ENCODE peak calls at places on chromosomes 2 and 18, in four cellular contexts. T, Q, E and I are unnamed samples.

GRCh38 chr2:107525420-107525819 is 301.3 kb upstream of the RGPD4 start:
- DNase-seq in T (no peak), Q (no peak), E (peak), I (no peak)

GRCh38 chr2:62398295-62398855 is 107.6 kb downstream of the TMEM17 start:
- DNase-seq in T (no peak), Q (no peak), E (no peak), I (no peak)

GRCh38 chr2:119826370-119826961 is 66.7 kb downstream of the PTPN4 start:
- DNase-seq in T (no peak), Q (no peak), E (peak), I (no peak)

GRCh38 chr18:6747646-6748045 is 18.1 kb downstream of the ARHGAP28 start:
- DNase-seq in T (no peak), Q (no peak), E (peak), I (peak)

GRCh38 chr2:217695033-217695520 is 307.7 kb downstream of the TNS1 start:
- DNase-seq in T (peak), Q (no peak), E (peak), I (no peak)

GRCh38 chr2:148048475-148049221 is 27.8 kb downstream of the MBD5 start:
- DNase-seq in T (no peak), Q (no peak), E (peak), I (no peak)

GRCh38 chr2:70442301-70443077 is 111.1 kb downstream of the TGFA start:
- DNase-seq in T (no peak), Q (no peak), E (no peak), I (peak)

GRCh38 chr2:146716591-146716990 is 1128.2 kb upstream of the ACVR2A start:
- DNase-seq in T (no peak), Q (no peak), E (no peak), I (no peak)

GRCh38 chr2:20822535-20823490 is at the start of gene LDAH:
- DNase-seq in T (peak), Q (peak), E (peak), I (peak)

GRCh38 chr2:20624884-20625485 is 25.9 kb downstream of the HS1BP3 start:
- DNase-seq in T (no peak), Q (no peak), E (no peak), I (no peak)

GRCh38 chr2:240992572-240993291 is 5.7 kb upstream of the SNED1 start:
- DNase-seq in T (no peak), Q (no peak), E (no peak), I (no peak)

GRCh38 chr2:111246620-111247061 is 125.9 kb downstream of the BCL2L11 start:
- DNase-seq in T (no peak), Q (no peak), E (peak), I (no peak)

GRCh38 chr2:207202645-207203044 is 36.9 kb upstream of the KLF7 start:
- DNase-seq in T (no peak), Q (no peak), E (peak), I (no peak)

GRCh38 chr2:71685073-71685848 is 231.9 kb downstream of the DYSF start:
- DNase-seq in T (no peak), Q (no peak), E (no peak), I (no peak)

GRCh38 chr18:313931-314330 is 46.1 kb upstream of the THOC1 start:
- DNase-seq in T (no peak), Q (no peak), E (no peak), I (no peak)

GRCh38 chr18:27713727-27714080 is 463.2 kb downstream of the CDH2 start:
- DNase-seq in T (no peak), Q (no peak), E (peak), I (no peak)

GRCh38 chr2:38797276-38797675 is 19.3 kb downstream of the GEMIN6 start:
- DNase-seq in T (no peak), Q (no peak), E (peak), I (peak)

GRCh38 chr2:236241181-236242056 is 22.8 kb downstream of the ASB18 start:
- DNase-seq in T (no peak), Q (no peak), E (no peak), I (no peak)

GRCh38 chr2:74148457-74149248 is 941 bp upstream of the BOLA3 start:
- DNase-seq in T (no peak), Q (no peak), E (no peak), I (no peak)

GRCh38 chr2:241975593-241976284 is 106.2 kb downstream of the RTP5 start:
- DNase-seq in T (no peak), Q (no peak), E (no peak), I (no peak)

GRCh38 chr2:20514596-20515269 is 67.9 kb downstream of the RHOB start:
- DNase-seq in T (no peak), Q (no peak), E (peak), I (peak)

DNA sequence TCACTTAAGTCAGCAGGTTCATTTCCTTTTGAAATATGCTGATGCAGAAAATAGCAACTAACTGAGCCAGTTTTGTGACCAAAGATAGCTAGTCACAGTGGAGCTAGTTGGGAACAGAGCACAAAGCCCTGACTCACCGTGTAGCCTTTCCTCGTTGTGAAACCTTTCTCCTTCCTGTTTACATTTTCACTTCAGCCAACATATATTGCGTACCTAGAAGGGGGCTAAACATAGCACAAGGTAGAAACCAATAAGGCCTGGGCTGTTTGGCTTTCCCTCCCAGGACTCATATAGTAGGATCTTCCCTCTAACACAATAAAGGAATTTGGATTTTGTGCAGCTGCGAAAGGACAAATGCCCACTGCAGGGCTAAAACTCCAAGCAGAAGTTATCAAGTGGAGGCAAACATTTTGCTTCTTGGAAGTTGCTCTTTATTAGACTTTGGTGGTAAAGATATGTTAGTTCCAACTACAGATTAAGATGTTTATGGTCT is 24.5 kb upstream of the LPIN2 start:
- DNase-seq in T (no peak), Q (peak), E (peak), I (peak)
- TF ChIP-seq POLR2A in T (no peak), Q (peak), E (no peak), I (no peak)

DNA sequence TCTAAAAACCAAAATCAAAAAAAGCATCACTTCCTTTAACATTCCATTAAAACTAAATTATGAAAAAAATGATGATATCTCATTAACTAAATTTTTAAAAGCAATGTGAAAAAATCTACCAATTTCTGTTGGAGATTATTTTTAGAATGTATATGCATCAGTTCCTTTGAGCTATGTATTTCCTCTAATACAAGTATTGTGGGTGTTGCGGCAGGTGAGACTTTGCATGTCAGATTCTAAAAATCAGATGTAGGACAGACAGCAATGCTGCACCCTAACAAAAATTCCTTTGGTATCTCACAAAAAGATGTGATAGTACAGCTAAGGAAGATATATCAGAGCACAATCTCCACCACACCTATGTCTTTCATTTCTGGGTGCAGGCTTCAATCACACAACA is 6.8 kb downstream of the MBD2 start:
- DNase-seq in T (no peak), Q (no peak), E (no peak), I (no peak)
- TF ChIP-seq POLR2A in T (no peak), Q (no peak), E (no peak), I (no peak)

DNA sequence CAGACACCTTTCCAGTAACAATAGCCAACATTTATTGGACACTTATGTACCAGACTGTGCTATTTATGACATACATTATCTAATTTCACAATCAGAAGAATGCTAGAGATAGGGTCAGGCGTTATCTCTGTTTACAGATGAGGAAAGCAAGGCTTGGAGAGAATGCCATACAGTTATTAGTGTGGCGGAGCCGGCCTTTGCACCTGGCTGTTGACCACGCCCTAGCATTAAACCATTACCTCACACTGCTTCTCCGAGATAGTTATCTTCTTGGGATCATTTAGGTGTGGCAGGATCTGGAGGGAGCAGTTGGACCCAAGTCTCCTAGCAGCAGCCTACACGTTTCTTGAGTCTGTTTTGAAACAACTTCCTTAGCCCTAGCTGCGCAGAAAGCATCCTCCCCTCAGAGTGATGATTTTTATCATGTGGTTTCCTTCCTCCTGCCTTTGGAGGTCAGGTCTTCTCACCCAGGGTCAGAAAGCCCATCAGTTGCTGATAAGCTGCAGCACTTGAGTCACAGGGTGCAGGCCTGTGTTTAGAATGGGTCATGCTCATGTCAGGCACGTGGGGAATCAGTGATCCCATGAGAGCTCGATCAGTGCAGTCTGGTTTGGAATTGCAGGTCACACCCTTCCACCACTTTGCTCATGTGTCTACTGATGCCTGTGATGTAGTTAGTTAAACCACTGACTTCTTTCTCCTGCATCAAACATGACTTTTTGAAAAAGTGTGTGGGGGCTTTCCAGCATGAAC is 118.2 kb downstream of the SPTBN1 start:
- DNase-seq in T (peak), Q (no peak), E (peak), I (no peak)
- TF ChIP-seq POLR2A in T (no peak), Q (no peak), E (no peak), I (no peak)

GRCh38 chr2:126656311-126657145 is 570 bp downstream of the GYPC start:
- DNase-seq in T (no peak), Q (no peak), E (peak), I (no peak)

GRCh38 chr2:126657636-126658315 is 1.8 kb downstream of the GYPC start:
- DNase-seq in T (peak), Q (peak), E (peak), I (peak)

GRCh38 chr2:126658316-126658909 is 2.5 kb downstream of the GYPC start:
- DNase-seq in T (no peak), Q (no peak), E (no peak), I (no peak)

GRCh38 chr2:126655500-126656310 is at the start of gene GYPC:
- DNase-seq in T (peak), Q (peak), E (peak), I (no peak)

DNA sequence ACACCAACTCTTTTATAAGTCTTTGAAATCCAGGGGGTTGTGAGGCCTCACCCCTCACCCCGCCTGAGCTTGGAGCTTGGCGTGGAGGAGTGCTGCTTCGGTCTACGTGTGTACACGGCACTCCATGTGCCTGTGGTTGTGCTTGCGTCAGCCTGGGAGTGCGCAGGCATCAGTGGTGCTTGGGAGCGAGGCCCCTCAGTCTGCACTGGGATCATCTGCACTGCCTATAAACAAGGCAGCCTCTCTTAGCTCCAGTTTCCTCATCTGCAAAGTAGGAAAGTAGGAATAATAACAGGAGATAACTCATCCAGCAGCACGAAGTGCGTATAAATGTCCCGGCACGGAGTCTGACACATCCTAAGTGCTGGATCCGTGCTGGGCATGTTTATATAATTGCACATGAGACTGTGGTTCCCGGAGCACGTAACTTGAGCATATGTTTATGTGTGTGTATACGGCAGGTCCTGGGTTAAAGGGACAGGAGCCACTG is 1.2 kb downstream of the GYPC start:
- DNase-seq in T (peak), Q (no peak), E (peak), I (peak)
- TF ChIP-seq POLR2A in T (no peak), Q (peak), E (no peak), I (no peak)

DNA sequence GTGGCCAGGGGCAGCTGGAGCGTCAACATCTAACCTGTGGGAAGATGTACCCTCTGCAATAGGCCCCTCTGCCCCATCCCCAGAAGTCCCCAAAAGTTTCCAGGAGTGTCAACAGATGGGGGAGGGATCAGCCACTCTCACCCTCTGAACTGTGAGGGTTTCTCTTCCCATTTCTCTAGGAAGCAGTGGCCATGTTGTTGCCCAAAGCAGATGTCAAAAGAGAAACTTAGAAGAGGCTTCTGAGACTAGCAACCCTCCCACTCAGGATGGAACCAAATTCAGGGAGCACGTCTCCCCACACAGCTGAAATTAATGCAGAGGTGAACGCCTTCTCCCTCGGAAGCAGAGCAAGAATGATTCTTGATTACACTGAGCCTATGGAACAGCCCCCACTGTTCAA is 70.3 kb downstream of the ARL4C start:
- DNase-seq in T (no peak), Q (no peak), E (no peak), I (no peak)
- TF ChIP-seq POLR2A in T (no peak), Q (no peak), E (no peak), I (no peak)

DNA sequence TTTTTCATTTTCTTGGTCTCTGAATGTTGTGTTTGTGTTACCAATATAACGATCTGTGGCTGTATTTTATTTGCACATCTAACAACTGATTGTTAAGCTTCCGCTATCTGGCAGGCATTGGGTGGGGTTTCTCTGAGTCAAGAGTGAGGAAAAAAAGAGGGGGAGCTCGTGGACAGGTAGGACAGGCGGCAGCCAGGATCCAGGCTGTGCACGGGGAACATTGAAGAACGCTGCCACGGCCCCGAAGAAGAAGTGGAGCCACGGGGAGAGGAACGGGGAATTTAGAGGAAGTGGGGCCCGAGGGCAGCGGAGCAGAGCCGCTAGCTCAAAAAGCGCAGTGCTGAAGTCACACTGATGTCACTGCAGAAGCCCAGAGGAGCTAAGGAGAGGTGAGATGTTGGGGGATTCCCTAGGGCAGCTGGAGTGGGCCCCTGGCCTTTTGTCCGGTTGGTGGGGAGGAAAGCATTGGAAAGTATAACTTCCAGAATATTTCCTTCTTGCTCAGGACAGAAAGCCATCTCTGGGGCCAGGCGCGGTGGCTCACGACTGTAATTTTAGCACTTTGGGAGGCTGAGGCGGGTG is 20.9 kb upstream of the DNMT3A start:
- DNase-seq in T (no peak), Q (peak), E (no peak), I (no peak)
- TF ChIP-seq POLR2A in T (no peak), Q (no peak), E (no peak), I (no peak)

GRCh38 chr2:10045561-10046355 is 2.4 kb downstream of the KLF11 start:
- DNase-seq in T (no peak), Q (no peak), E (no peak), I (no peak)
- TF ChIP-seq POLR2A in T (no peak), Q (no peak), E (no peak), I (no peak)

GRCh38 chr2:174610243-174610995 is 12.8 kb upstream of the WIPF1 start:
- DNase-seq in T (no peak), Q (no peak), E (no peak), I (no peak)

GRCh38 chr2:174612960-174613359 is 15.4 kb upstream of the WIPF1 start:
- DNase-seq in T (no peak), Q (no peak), E (no peak), I (no peak)

GRCh38 chr2:174611006-174611405 is 13.4 kb upstream of the WIPF1 start:
- DNase-seq in T (no peak), Q (no peak), E (no peak), I (no peak)

GRCh38 chr2:174613545-174613944 is 15.9 kb upstream of the WIPF1 start:
- DNase-seq in T (no peak), Q (no peak), E (no peak), I (no peak)

DNA sequence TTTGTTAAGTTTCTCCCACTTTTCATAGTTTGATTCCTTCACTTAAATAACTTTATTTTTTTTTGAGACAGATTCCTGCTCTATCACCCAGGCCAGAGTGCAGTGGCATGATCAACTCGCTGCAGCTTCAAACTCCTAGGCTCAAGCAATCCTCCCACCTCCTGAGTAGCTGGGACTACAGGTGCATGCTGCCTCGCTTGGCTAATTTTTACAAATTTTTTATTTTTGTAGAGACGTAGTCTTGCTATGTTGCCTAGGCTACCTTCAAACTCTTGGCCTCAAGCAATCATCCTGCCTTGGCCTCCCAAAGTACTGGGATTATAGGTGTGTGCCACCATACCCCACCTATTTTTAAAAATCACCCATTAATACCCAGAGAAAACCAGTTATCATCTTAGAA is 14.2 kb upstream of the WIPF1 start:
- DNase-seq in T (no peak), Q (no peak), E (no peak), I (no peak)
- TF ChIP-seq POLR2A in T (no peak), Q (no peak), E (no peak), I (no peak)

DNA sequence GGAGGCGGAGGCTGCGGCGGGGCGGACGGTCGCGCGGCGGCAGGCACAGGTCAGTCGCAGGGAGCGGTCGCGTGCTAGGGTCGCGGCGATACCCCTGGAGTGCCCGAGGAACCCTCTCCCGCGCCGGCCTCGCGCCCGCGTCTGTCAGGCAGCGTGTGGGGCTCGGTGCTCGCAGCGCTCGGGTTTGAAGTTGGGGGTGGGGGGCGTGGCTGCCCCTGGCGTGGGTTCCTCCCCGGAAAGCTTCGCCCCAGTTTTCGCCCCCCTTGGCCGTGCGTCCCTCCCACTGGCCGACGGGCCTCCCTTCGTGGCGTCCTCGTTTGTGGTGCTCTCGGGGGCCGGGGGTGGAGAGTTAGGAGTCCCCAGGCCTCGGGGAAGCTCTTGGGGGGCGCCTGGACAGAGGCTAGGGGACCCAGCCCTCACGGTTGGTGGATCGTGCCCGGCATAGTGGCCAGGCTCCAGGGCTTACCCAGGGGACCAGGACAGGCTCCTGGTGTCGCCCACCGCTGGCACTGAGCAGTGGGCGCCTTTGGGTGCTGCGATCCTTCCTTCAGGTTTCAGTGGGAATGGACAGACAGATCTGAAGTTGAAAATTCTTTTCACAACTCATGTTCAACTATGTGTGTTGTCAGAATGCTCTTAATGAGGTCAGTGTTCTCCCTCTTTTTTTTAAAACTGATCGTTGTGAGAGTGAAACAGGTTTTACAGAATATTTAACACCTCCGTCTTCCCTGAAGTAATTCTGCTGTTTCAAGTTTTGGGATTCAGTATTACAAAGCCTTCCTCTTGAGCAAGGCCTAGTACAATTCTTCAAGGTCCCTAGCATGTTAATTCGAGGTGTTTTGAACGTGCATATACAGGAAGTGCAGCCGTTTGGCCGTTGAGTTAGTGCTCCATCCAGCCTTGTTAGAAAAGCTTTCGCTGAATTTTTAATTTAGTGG is 599 bp downstream of the RALBP1 start:
- DNase-seq in T (peak), Q (peak), E (peak), I (peak)
- TF ChIP-seq POLR2A in T (no peak), Q (peak), E (no peak), I (peak)